ENCODE peak calls at places on chromosomes 4 and X, in ten cellular contexts. R is KBM-7; W is Kasumi-1; X is effector memory CD4-positive, alpha-beta T cell; P is psoas muscle; O is HFF-Myc; G is endothelial cell of umbilical vein; M is T-helper 2 cell; J is left ventricle myocardium inferior; I is epithelial cell of esophagus. Q is an unnamed sample.

GRCh38 chr4:108519208-108519833 is 101.1 kb upstream of the RPL34 start:
- DNase-seq in R (no peak), W (no peak), X (no peak), P (no peak), O (no peak), G (no peak), M (no peak), J (no peak), I (no peak), Q (no peak)

GRCh38 chr4:8330821-8331566 is 61.4 kb downstream of the HTRA3 start:
- DNase-seq in R (no peak), W (no peak), X (no peak), P (peak), O (no peak), G (no peak), M (no peak), J (peak), I (no peak), Q (no peak)

GRCh38 chr4:82594466-82594865 is 32.7 kb upstream of the TMEM150C start:
- DNase-seq in R (no peak), W (no peak), X (no peak), P (no peak), O (no peak), G (no peak), M (no peak), J (no peak), I (no peak), Q (no peak)

GRCh38 chrX:143664302-143664701 is 28.4 kb upstream of the SLITRK4 start:
- DNase-seq in R (peak), W (peak), X (no peak), P (no peak), O (no peak), G (no peak), M (no peak), J (no peak), I (peak), Q (no peak)

GRCh38 chrX:42195506-42195905 is 272.2 kb upstream of the CASK start:
- DNase-seq in R (no peak), W (no peak), X (no peak), P (no peak), O (no peak), G (no peak), M (no peak), J (no peak), I (no peak), Q (no peak)

GRCh38 chrX:110992611-110993010 is 103.4 kb upstream of the PAK3 start:
- DNase-seq in R (peak), W (peak), X (peak), P (no peak), O (no peak), G (no peak), M (peak), J (no peak), I (peak), Q (peak)

GRCh38 chrX:48997455-48997854 is 4.6 kb downstream of the GRIPAP1 start:
- DNase-seq in R (no peak), W (no peak), X (no peak), P (no peak), O (no peak), G (no peak), M (no peak), J (no peak), I (no peak), Q (no peak)

GRCh38 chrX:137236837-137237236 is 203.0 kb upstream of the GPR101 start:
- DNase-seq in R (no peak), W (peak), X (no peak), P (no peak), O (no peak), G (no peak), M (no peak), J (no peak), I (no peak), Q (no peak)

GRCh38 chr4:182231080-182231479 is 12.1 kb upstream of the TENM3 start:
- DNase-seq in R (no peak), W (no peak), X (no peak), P (no peak), O (no peak), G (no peak), M (no peak), J (no peak), I (no peak), Q (no peak)

GRCh38 chr4:10872833-10873517 is 188.4 kb upstream of the CLNK start:
- DNase-seq in R (peak), W (peak), X (no peak), P (no peak), O (no peak), G (no peak), M (no peak), J (no peak), I (no peak), Q (no peak)

GRCh38 chr4:69760455-69760854 is at the start of gene SULT1B1:
- DNase-seq in R (peak), W (peak), X (no peak), P (no peak), O (peak), G (peak), M (no peak), J (peak), I (peak), Q (no peak)

Q was measured in stimulated activated CD4-positive, alpha-beta T cell treated with anti-CD3 and anti-CD28 coated beads, Interleukin-12 subunit alpha, Interleukin-12 subunit beta, amount 100 ng/mL, for 4 hours.